ENCODE peak calls at places on chromosome 14, in five cellular contexts. K is T-helper 9 cell, Q is GM12891, I is tibial nerve, M is uterus. D is an unnamed sample.

GRCh38 chr14:50527970-50528369 is 4.4 kb downstream of the MAP4K5 start:
- DNase-seq in K (no peak), M (no peak), Q (no peak), I (no peak), D (no peak)

GRCh38 chr14:26820101-26820500 is 222.3 kb upstream of the NOVA1 start:
- DNase-seq in M (no peak), Q (no peak), K (no peak), I (no peak), D (no peak)

GRCh38 chr14:23094666-23095195 is at the start of gene ACIN1:
- DNase-seq in Q (peak; percentile 56), K (no peak), M (peak; percentile 82), I (peak; percentile 61), D (no peak)

GRCh38 chr14:69038449-69039286 is 59.6 kb upstream of the ACTN1 start:
- DNase-seq in M (peak; percentile 73), Q (no peak), I (no peak), K (no peak), D (no peak)

GRCh38 chr14:101454229-101454628 is 107.1 kb upstream of the DIO3 start:
- DNase-seq in M (no peak), I (no peak), K (no peak), Q (no peak), D (no peak)

GRCh38 chr14:71136386-71137060 is 229.3 kb downstream of the PCNX1 start:
- DNase-seq in M (no peak), K (no peak), Q (no peak), I (no peak), D (no peak)

GRCh38 chr14:96091149-96091693 is 52.1 kb downstream of the C14orf132 start:
- DNase-seq in Q (no peak), K (no peak), M (peak; percentile 7), I (no peak), D (no peak)

GRCh38 chr14:104973215-104974145 is 4.7 kb downstream of the AHNAK2 start:
- DNase-seq in M (peak; percentile 95), K (no peak), Q (no peak), I (peak; percentile 64), D (peak; percentile 89)

GRCh38 chr14:104925941-104926609 is 1.4 kb downstream of the PLD4 start:
- DNase-seq in M (no peak), I (no peak), Q (no peak), K (no peak), D (no peak)

GRCh38 chr14:53389207-53389606 is 236.1 kb upstream of the DDHD1 start:
- DNase-seq in K (no peak), M (no peak), I (no peak), Q (no peak), D (no peak)

GRCh38 chr14:34826661-34827060 is 48.5 kb downstream of the BAZ1A start:
- DNase-seq in Q (no peak), M (no peak), K (no peak), I (no peak), D (no peak)

GRCh38 chr14:20723458-20723857 is 22.2 kb upstream of the EDDM3A start:
- DNase-seq in Q (no peak), I (no peak), K (no peak), M (no peak), D (no peak)

GRCh38 chr14:77039285-77040058 is 11.0 kb upstream of the IRF2BPL start:
- DNase-seq in Q (no peak), K (no peak), M (peak; percentile 39), I (peak; percentile 38), D (no peak)

D was measured in psoas muscle.